ENCODE peak calls at places on chromosomes 4 and X, in five cellular contexts. B is spleen, I is kidney epithelial cell, A is HFF-Myc, U is fibroblast of pulmonary artery. J is an unnamed sample.

GRCh38 chr4:87633239-87633638 is 16.8 kb upstream of the DMP1 start:
- DNase-seq in B (no peak), I (no peak), A (peak; percentile 17), U (peak; percentile 80), J (peak; percentile 55)

GRCh38 chr4:147578057-147578476 is 39.1 kb upstream of the TMEM184C start:
- DNase-seq in B (no peak), I (peak; percentile 95), A (peak; percentile 74), U (peak; percentile 91), J (peak; percentile 72)

GRCh38 chrX:65866762-65867161 is 173.1 kb downstream of the VSIG4 start:
- DNase-seq in B (no peak), I (no peak), A (no peak), U (no peak), J (no peak)

GRCh38 chrX:30620980-30621716 is 32.1 kb upstream of the GK start:
- DNase-seq in B (no peak), I (peak; percentile 53), A (peak; percentile 29), U (peak; percentile 86), J (peak; percentile 62)

GRCh38 chr4:170229021-170229420 is 139.3 kb upstream of the AADAT start:
- DNase-seq in B (no peak), I (no peak), A (no peak), U (no peak), J (no peak)

GRCh38 chrX:110938977-110939732 is 143.5 kb upstream of the CHRDL1 start:
- DNase-seq in B (no peak), I (no peak), A (no peak), U (no peak), J (no peak)

GRCh38 chr4:38100474-38101255 is 140.5 kb downstream of the PTTG2 start:
- DNase-seq in B (no peak), I (no peak), A (no peak), U (no peak), J (no peak)

GRCh38 chr4:112951362-112951962 is 98.0 kb upstream of the ANK2 start:
- DNase-seq in B (no peak), I (no peak), A (no peak), U (peak; percentile 42), J (no peak)

GRCh38 chrX:23904096-23904495 is 3.6 kb downstream of the APOO start:
- DNase-seq in B (no peak), I (no peak), A (no peak), U (peak; percentile 74), J (no peak)

GRCh38 chr4:67101612-67102011 is 443.7 kb downstream of the CENPC start:
- DNase-seq in B (no peak), I (no peak), A (no peak), U (no peak), J (no peak)

GRCh38 chrX:11655282-11655985 is 10.3 kb downstream of the ARHGAP6 start:
- DNase-seq in B (no peak), I (no peak), A (no peak), U (peak; percentile 41), J (no peak)

GRCh38 chr4:26034849-26035248 is 120.8 kb downstream of the SMIM20 start:
- DNase-seq in B (no peak), I (no peak), A (no peak), U (no peak), J (no peak)

GRCh38 chrX:29926056-29926455 is 289.3 kb upstream of the MAGEB2 start:
- DNase-seq in B (no peak), I (peak; percentile 16), A (no peak), U (no peak), J (no peak)

GRCh38 chr4:37549003-37549402 is 137.2 kb downstream of the RELL1 start:
- DNase-seq in B (no peak), I (peak; percentile 87), A (no peak), U (peak; percentile 94), J (peak; percentile 55)

GRCh38 chr4:107832275-107832807 is 7.6 kb downstream of the SGMS2 start:
- DNase-seq in B (no peak), I (no peak), A (no peak), U (no peak), J (no peak)

GRCh38 chr4:89723096-89723495 is 113.9 kb downstream of the SNCA start:
- DNase-seq in B (no peak), I (no peak), A (no peak), U (no peak), J (no peak)

GRCh38 chrX:78375894-78376293 is 48.5 kb upstream of the CYSLTR1 start:
- DNase-seq in B (no peak), I (peak; percentile 5), A (no peak), U (no peak), J (no peak)

GRCh38 chr4:8704632-8705031 is 112.1 kb downstream of the CPZ start:
- DNase-seq in B (peak; percentile 66), I (no peak), A (no peak), U (no peak), J (no peak)

GRCh38 chrX:11287505-11287904 is 5.7 kb upstream of the AMELX start:
- DNase-seq in B (no peak), I (no peak), A (no peak), U (peak; percentile 59), J (no peak)

DNA sequence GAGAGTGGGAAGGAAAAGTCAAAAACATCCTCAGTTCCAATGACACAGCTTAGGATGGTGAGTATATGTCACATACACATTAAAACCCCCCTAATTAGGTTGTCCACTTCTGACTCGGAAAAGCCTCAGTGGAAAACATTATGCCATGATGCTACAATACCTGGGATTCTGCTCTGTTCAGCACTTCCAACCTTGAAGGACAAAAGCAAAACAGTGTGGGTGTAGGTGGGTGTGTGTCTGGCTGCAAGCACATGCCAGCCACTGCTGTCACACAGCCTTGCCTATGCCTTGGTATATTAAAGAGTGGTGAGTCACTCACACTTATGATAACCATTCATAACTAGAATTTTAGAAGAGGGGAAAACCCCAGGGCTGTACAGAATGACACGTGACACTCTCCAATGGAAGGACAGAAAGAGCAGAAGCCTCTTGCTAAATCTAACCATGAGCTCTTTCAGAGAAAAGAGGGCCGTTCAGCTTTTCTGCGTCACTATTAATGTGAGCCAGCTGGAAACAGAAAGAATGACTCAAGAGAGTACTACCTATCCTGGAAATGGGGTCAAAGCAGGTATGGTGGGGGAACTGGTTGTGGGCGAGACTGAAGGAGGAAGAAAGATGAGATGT is 159.6 kb downstream of the TET2 start:
- DNase-seq in B (no peak), I (no peak), A (no peak), U (peak; percentile 2), J (no peak)
- H3K4me3 ChIP-seq in B (no peak overlapping the region), I (no peak overlapping the region), A (no peak overlapping the region), U (no peak overlapping the region), J (no peak overlapping the region)

GRCh38 chr4:106195435-106195950 is 120.5 kb downstream of the TBCK start:
- DNase-seq in B (no peak), I (no peak), A (no peak), U (no peak), J (no peak)

DNA sequence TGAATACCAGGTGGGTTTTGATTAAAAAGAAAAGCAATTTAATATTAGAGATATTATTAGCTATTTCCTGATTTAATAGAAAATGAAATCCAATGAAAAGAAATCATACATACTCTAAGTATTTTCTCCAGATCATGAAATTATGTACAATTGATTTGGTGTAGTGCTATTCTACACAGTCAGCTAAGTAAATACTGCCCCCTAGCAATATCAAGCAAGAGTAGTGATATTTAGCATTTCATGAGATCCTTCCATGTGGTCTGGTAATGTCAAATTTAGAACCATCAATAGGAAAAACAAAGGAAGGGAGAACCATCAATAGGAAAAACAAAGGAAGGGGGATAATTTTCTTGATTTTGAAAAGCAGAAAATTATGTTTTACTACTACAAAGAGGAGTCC is 114.6 kb downstream of the TBCK start:
- DNase-seq in B (no peak), I (no peak), A (no peak), U (peak; percentile 36), J (no peak)
- TF ChIP-seq CTCF in B (no peak), I (peak; percentile 52), A (peak; percentile 29), U (peak; percentile 74), J (peak; percentile 42)

GRCh38 chrX:115894087-115894486 is 276.5 kb upstream of the AGTR2 start:
- DNase-seq in B (no peak), I (no peak), A (no peak), U (peak; percentile 7), J (no peak)
- H3K4me3 ChIP-seq in B (no peak overlapping the region), I (no peak overlapping the region), A (no peak overlapping the region), U (no peak overlapping the region), J (no peak overlapping the region)

GRCh38 chrX:43939187-43939926 is 33.8 kb downstream of the NDP start:
- DNase-seq in B (no peak), I (no peak), A (no peak), U (peak; percentile 36), J (no peak)
- TF ChIP-seq CTCF in B (no peak), I (no peak), A (no peak), U (no peak), J (no peak)